ENCODE peak calls at places on chromosomes 7 and 10, in eight cellular contexts. X is HT1080; U is NAMALWA; A is activated CD4-positive, CD25-positive, alpha-beta regulatory T cell treated with anti-CD3 and anti-CD28 coated beads, Interleukin-2, amount 50 U/mL, for 16 hours; E is neural crest cell; W is A673; Z is HuH-7.5; I is MCF 10A. J is an unnamed sample.

GRCh38 chr10:52172581-52172980 is 141.5 kb upstream of the DKK1 start:
- DNase-seq in X (no peak), U (peak), A (no peak), E (no peak), W (peak), Z (no peak), I (peak), J (peak)

GRCh38 chr10:124152139-124152780 is 58.9 kb upstream of the CHST15 start:
- DNase-seq in X (peak), U (no peak), A (no peak), E (no peak), W (peak), Z (no peak), I (peak), J (peak)

GRCh38 chr10:73983096-73984047 is 14.5 kb upstream of the VCL start:
- DNase-seq in X (no peak), U (no peak), A (no peak), E (no peak), W (no peak), Z (no peak), I (no peak), J (no peak)

GRCh38 chr10:2982146-2982545 is 85.2 kb upstream of the PFKP start:
- DNase-seq in X (no peak), U (no peak), A (no peak), E (no peak), W (no peak), Z (no peak), I (no peak), J (no peak)

GRCh38 chr7:15323545-15323944 is 238.3 kb downstream of the AGMO start:
- DNase-seq in X (no peak), U (no peak), A (no peak), E (no peak), W (no peak), Z (no peak), I (no peak), J (no peak)

GRCh38 chr10:107083388-107084009 is 81.0 kb downstream of the SORCS1 start:
- DNase-seq in X (no peak), U (no peak), A (no peak), E (no peak), W (no peak), Z (no peak), I (no peak), J (no peak)

GRCh38 chr7:36036590-36036989 is 116.5 kb upstream of the EEPD1 start:
- DNase-seq in X (no peak), U (no peak), A (no peak), E (no peak), W (no peak), Z (no peak), I (peak), J (no peak)

GRCh38 chr7:158512869-158513268 is 74.8 kb downstream of the PTPRN2 start:
- DNase-seq in X (no peak), U (no peak), A (no peak), E (no peak), W (no peak), Z (no peak), I (no peak), J (no peak)

GRCh38 chr10:5546891-5547683 is 22.3 kb downstream of the CALML3 start:
- DNase-seq in X (peak), U (no peak), A (no peak), E (no peak), W (no peak), Z (no peak), I (peak), J (peak)

GRCh38 chr7:144854839-144855424 is 19.1 kb upstream of the TPK1 start:
- DNase-seq in X (peak), U (peak), A (no peak), E (no peak), W (peak), Z (peak), I (peak), J (peak)

GRCh38 chr10:44703241-44704155 is 207.6 kb upstream of the TMEM72 start:
- DNase-seq in X (peak), U (no peak), A (no peak), E (no peak), W (no peak), Z (no peak), I (peak), J (no peak)

GRCh38 chr10:31204090-31204489 is 114.9 kb upstream of the ZEB1 start:
- DNase-seq in X (no peak), U (no peak), A (no peak), E (no peak), W (peak), Z (no peak), I (peak), J (no peak)

J was measured in RKO.